ENCODE peak calls at places on chromosome 19, in seven cellular contexts. A is cardiac muscle cell, X is BJ, R is thoracic aorta, L is fibroblast of pulmonary artery, S is stomach, Q is H1. P is an unnamed sample.

GRCh38 chr19:15091918-15092753 is 10.1 kb downstream of the OR1I1 start:
- DNase-seq in A (peak), X (no peak), R (no peak), L (peak), S (no peak), Q (no peak), P (no peak)

GRCh38 chr19:48329167-48329891 is 4.0 kb downstream of the EMP3 start:
- DNase-seq in A (no peak), X (no peak), R (no peak), L (peak), S (no peak), Q (no peak), P (no peak)

GRCh38 chr19:47608908-47609879 is at the start of gene BICRA:
- DNase-seq in A (peak), X (no peak), R (peak), L (peak), S (peak), Q (no peak), P (no peak)

GRCh38 chr19:50460161-50460765 is 16.0 kb upstream of the EMC10 start:
- DNase-seq in A (peak), X (no peak), R (no peak), L (peak), S (no peak), Q (no peak), P (no peak)

GRCh38 chr19:55678121-55678671 is 3.2 kb downstream of the EPN1 start:
- DNase-seq in A (no peak), X (no peak), R (no peak), L (no peak), S (peak), Q (no peak), P (no peak)

GRCh38 chr19:48319647-48320537 is 5.5 kb upstream of the EMP3 start:
- DNase-seq in A (peak), X (no peak), R (peak), L (peak), S (peak), Q (no peak), P (no peak)

GRCh38 chr19:52200044-52200443 is 10.2 kb downstream of the PPP2R1A start:
- DNase-seq in A (peak), X (peak), R (peak), L (peak), S (no peak), Q (no peak), P (peak)

GRCh38 chr19:3029070-3029923 is at the start of gene TLE2:
- DNase-seq in A (no peak), X (no peak), R (no peak), L (no peak), S (peak), Q (no peak), P (no peak)

GRCh38 chr19:15025237-15025636 is 24.0 kb upstream of the CASP14 start:
- DNase-seq in A (peak), X (no peak), R (no peak), L (no peak), S (no peak), Q (no peak), P (no peak)

GRCh38 chr19:3302755-3303154 is 63.6 kb upstream of the NFIC start:
- DNase-seq in A (no peak), X (no peak), R (no peak), L (no peak), S (no peak), Q (no peak), P (no peak)

GRCh38 chr19:17757125-17757524 is 5.8 kb downstream of the FCHO1 start:
- DNase-seq in A (peak), X (no peak), R (no peak), L (peak), S (peak), Q (no peak), P (no peak)

GRCh38 chr19:11377237-11377636 is 2.8 kb downstream of the SWSAP1 start:
- DNase-seq in A (peak), X (peak), R (no peak), L (peak), S (no peak), Q (no peak), P (peak)

GRCh38 chr19:38693380-38694223 is 46.2 kb downstream of the ACTN4 start:
- DNase-seq in A (peak), X (no peak), R (no peak), L (peak), S (no peak), Q (no peak), P (no peak)

GRCh38 chr19:43699506-43700367 is 16.1 kb upstream of the IRGC start:
- DNase-seq in A (peak), X (no peak), R (no peak), L (peak), S (peak), Q (peak), P (no peak)

GRCh38 chr19:572891-573825 is 762 bp downstream of the BSG start:
- DNase-seq in A (peak), X (no peak), R (no peak), L (peak), S (peak), Q (no peak), P (no peak)

GRCh38 chr19:29623726-29624488 is 17.8 kb downstream of the POP4 start:
- DNase-seq in A (no peak), X (no peak), R (no peak), L (no peak), S (no peak), Q (no peak), P (no peak)

GRCh38 chr19:3655402-3656072 is 28.9 kb upstream of the CACTIN start:
- DNase-seq in A (peak), X (peak), R (no peak), L (peak), S (peak), Q (no peak), P (peak)

GRCh38 chr19:3955688-3956087 is 15.2 kb downstream of the DAPK3 start:
- DNase-seq in A (no peak), X (no peak), R (no peak), L (no peak), S (no peak), Q (no peak), P (no peak)

GRCh38 chr19:2122982-2123381 is 26.3 kb downstream of the IZUMO4 start:
- DNase-seq in A (no peak), X (no peak), R (no peak), L (no peak), S (no peak), Q (no peak), P (no peak)

GRCh38 chr19:8611890-8612806 is 1.6 kb upstream of the ADAMTS10 start:
- DNase-seq in A (peak), X (peak), R (peak), L (peak), S (no peak), Q (peak), P (no peak)

GRCh38 chr19:37654118-37654517 is 1.1 kb downstream of the ZFP30 start:
- DNase-seq in A (peak), X (no peak), R (no peak), L (no peak), S (no peak), Q (no peak), P (no peak)

GRCh38 chr19:54478677-54479266 is 5.7 kb upstream of the CDC42EP5 start:
- DNase-seq in A (peak), X (no peak), R (no peak), L (peak), S (no peak), Q (no peak), P (no peak)

GRCh38 chr19:3506384-3507340 is 551 bp downstream of the FZR1 start:
- DNase-seq in A (no peak), X (no peak), R (no peak), L (no peak), S (peak), Q (no peak), P (no peak)

GRCh38 chr19:43997631-43998290 is 5.0 kb upstream of the ZNF230 start:
- DNase-seq in A (peak), X (no peak), R (no peak), L (peak), S (no peak), Q (no peak), P (no peak)

GRCh38 chr19:18155095-18156087 is 2.4 kb downstream of the PIK3R2 start:
- DNase-seq in A (no peak), X (no peak), R (no peak), L (no peak), S (peak), Q (no peak), P (no peak)

GRCh38 chr19:3694361-3695123 is 5.7 kb downstream of the PIP5K1C start:
- DNase-seq in A (no peak), X (no peak), R (no peak), L (no peak), S (no peak), Q (no peak), P (no peak)

GRCh38 chr19:12035220-12036172 is at the start of gene ZNF433:
- DNase-seq in A (peak), X (peak), R (peak), L (peak), S (peak), Q (peak), P (peak)

GRCh38 chr19:28701491-28701890 is 511.5 kb downstream of the UQCRFS1 start:
- DNase-seq in A (no peak), X (peak), R (no peak), L (peak), S (no peak), Q (no peak), P (peak)

GRCh38 chr19:18013621-18014111 is 5.7 kb downstream of the ARRDC2 start:
- DNase-seq in A (no peak), X (no peak), R (no peak), L (no peak), S (no peak), Q (no peak), P (no peak)

GRCh38 chr19:18167975-18168645 is 5.5 kb upstream of the IFI30 start:
- DNase-seq in A (peak), X (no peak), R (no peak), L (peak), S (peak), Q (no peak), P (no peak)

GRCh38 chr19:1707240-1707639 is 46.1 kb upstream of the ONECUT3 start:
- DNase-seq in A (no peak), X (no peak), R (no peak), L (no peak), S (no peak), Q (no peak), P (no peak)

GRCh38 chr19:40365613-40366401 is 17.3 kb downstream of the PLD3 start:
- DNase-seq in A (peak), X (no peak), R (no peak), L (peak), S (peak), Q (peak), P (no peak)
- H3K4me3 ChIP-seq in A (peak), X (peak), R (peak), L (peak), S (peak), Q (peak), P (peak)

GRCh38 chr19:5032101-5032967 is 63.4 kb downstream of the KDM4B start:
- DNase-seq in A (no peak), X (no peak), R (no peak), L (peak), S (no peak), Q (no peak), P (no peak)
- TF ChIP-seq CTCF in A (no peak), X (no peak), R (no peak), L (no peak), S (no peak), Q (peak), P (peak)

GRCh38 chr19:35903550-35904179 is 1.3 kb downstream of the HCST start:
- DNase-seq in A (peak), X (no peak), R (no peak), L (peak), S (peak), Q (peak), P (peak)

GRCh38 chr19:35901854-35902661 is at the start of gene HCST:
- DNase-seq in A (peak), X (peak), R (no peak), L (no peak), S (no peak), Q (no peak), P (no peak)

GRCh38 chr19:35901055-35901644 is 810 bp upstream of the NFKBID start:
- DNase-seq in A (peak), X (peak), R (no peak), L (peak), S (no peak), Q (no peak), P (peak)

GRCh38 chr19:35904312-35905068 is 2.2 kb downstream of the HCST start:
- DNase-seq in A (no peak), X (no peak), R (no peak), L (no peak), S (no peak), Q (no peak), P (no peak)

GRCh38 chr19:35902870-35903475 is 644 bp downstream of the HCST start:
- DNase-seq in A (no peak), X (no peak), R (no peak), L (no peak), S (no peak), Q (no peak), P (no peak)
- H3K4me3 ChIP-seq in A (no peak), X (peak), R (peak), L (peak), S (peak), Q (peak), P (peak)

DNA sequence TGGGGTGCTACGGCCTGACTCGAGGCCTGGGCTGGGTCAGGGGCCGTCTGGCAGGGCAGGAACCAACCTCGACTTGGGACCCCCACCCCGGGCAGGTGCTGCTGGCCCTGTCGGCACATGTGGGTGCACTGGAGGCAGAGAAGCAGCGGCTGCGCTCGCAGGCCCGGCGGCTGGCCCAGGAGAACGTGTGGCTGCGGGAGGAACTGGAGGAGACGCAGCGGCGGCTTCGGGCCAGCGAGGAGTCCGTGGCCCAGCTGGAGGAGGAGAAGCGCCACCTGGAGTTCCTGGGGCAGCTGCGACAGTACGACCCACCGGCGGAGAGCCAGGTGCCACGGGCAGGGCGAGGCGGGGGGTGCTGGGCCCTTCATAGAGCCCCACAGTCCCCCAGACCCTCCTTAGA is 5.9 kb downstream of the KLC3 start:
- DNase-seq in A (peak), X (no peak), R (no peak), L (no peak), S (peak), Q (no peak), P (no peak)
- TF ChIP-seq CTCF in A (no peak), X (no peak), R (no peak), L (no peak), S (no peak), Q (no peak), P (no peak)

GRCh38 chr19:34359954-34360315 is 5.1 kb upstream of the GPI start:
- DNase-seq in A (no peak), X (no peak), R (no peak), L (no peak), S (no peak), Q (no peak), P (no peak)
- H3K4me3 ChIP-seq in A (peak), X (peak), R (peak), L (peak), S (peak), Q (peak), P (peak)

GRCh38 chr19:33982706-33983105 is 186.0 kb downstream of the KCTD15 start:
- DNase-seq in A (no peak), X (no peak), R (no peak), L (no peak), S (no peak), Q (no peak), P (no peak)
- TF ChIP-seq CTCF in A (no peak), X (no peak), R (no peak), L (no peak), S (no peak), Q (no peak), P (no peak)

GRCh38 chr19:16449330-16449961 is 22.3 kb downstream of the EPS15L1 start:
- DNase-seq in A (no peak), X (no peak), R (no peak), L (no peak), S (no peak), Q (no peak), P (no peak)
- H3K4me3 ChIP-seq in A (no peak), X (no peak), R (no peak), L (no peak), S (no peak), Q (no peak), P (no peak)

GRCh38 chr19:57465680-57466381 is 8.9 kb upstream of the VN1R1 start:
- DNase-seq in A (peak), X (no peak), R (no peak), L (peak), S (no peak), Q (no peak), P (no peak)
- TF ChIP-seq CTCF in A (peak), X (peak), R (no peak), L (peak), S (no peak), Q (peak), P (no peak)

DNA sequence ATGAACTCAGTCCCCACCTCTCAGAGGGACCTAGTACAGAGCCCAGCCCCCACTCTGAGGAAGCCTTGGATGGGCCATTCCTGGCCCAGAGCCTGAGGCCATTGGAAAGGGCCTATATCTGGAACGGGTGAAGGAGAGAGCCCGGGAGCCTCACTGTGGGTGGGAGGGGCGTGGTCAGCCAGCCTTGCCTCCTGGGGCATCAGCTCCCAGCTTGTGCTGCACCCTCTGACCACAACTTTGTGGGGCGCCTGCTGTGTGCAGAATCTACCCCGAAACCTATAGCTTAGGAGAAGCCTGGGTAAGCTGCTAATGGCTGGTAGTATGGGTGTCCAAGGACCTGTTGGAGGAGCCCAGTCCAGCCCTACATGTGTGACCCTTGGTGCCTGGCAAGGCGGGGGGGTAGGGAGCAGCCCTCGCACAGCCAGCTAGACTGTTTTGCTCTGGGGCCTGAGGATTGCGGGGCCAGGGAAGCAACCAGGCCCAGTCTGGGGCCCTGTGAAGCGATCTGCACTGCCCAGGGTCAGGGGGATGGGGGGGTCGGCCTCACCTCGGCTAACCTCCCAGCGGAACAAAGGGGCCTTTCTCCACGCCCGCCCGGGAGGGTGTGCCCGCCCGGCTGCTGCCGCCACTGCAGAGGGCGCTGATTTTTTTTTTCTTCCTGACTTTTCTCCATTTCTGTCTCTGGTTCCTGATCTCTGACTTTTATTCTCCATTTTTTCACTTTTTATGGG is 42.3 kb downstream of the LYL1 start:
- DNase-seq in A (peak), X (no peak), R (no peak), L (peak), S (no peak), Q (no peak), P (no peak)
- H3K4me3 ChIP-seq in A (no peak), X (no peak), R (peak), L (no peak), S (peak), Q (peak), P (no peak)

P was measured in AG04449.